ENCODE peak calls at places on chromosomes 3 and 15, in four cellular contexts. W is A549, J is HepG2, X is K562. A is an unnamed sample.

GRCh38 chr15:71111950-71112349 is 3.3 kb upstream of the THSD4 start:
- DNase-seq in W (no peak), J (no peak), X (no peak), A (no peak)

GRCh38 chr3:194661374-194661773 is 10.6 kb downstream of the LSG1 start:
- DNase-seq in W (no peak), J (no peak), X (no peak), A (no peak)

GRCh38 chr15:81327526-81327925 is 3.6 kb upstream of the STARD5 start:
- DNase-seq in W (no peak), J (no peak), X (no peak), A (no peak)

GRCh38 chr15:45641374-45641778 is 6.5 kb downstream of the SQOR start:
- DNase-seq in W (peak), J (peak), X (no peak), A (no peak)

GRCh38 chr3:172040078-172040975 is 949 bp downstream of the FNDC3B start:
- DNase-seq in W (peak), J (peak), X (peak), A (no peak)

GRCh38 chr15:42490246-42490742 is 647 bp downstream of the ZNF106 start:
- DNase-seq in W (no peak), J (no peak), X (no peak), A (no peak)

GRCh38 chr15:51024735-51025453 is 69.8 kb downstream of the TNFAIP8L3 start:
- DNase-seq in W (no peak), J (no peak), X (no peak), A (no peak)

GRCh38 chr3:81395739-81396138 is 365.7 kb downstream of the GBE1 start:
- DNase-seq in W (peak), J (peak), X (peak), A (no peak)

GRCh38 chr3:47614788-47615187 is 36.1 kb upstream of the CSPG5 start:
- DNase-seq in W (no peak), J (no peak), X (no peak), A (no peak)

GRCh38 chr15:82129144-82129692 is 83.4 kb upstream of the MEX3B start:
- DNase-seq in W (no peak), J (no peak), X (no peak), A (no peak)

GRCh38 chr15:91694131-91694828 is 159.2 kb upstream of the SLCO3A1 start:
- DNase-seq in W (no peak), J (no peak), X (no peak), A (no peak)

GRCh38 chr3:98691897-98692296 is 71.2 kb upstream of the ST3GAL6 start:
- DNase-seq in W (no peak), J (no peak), X (no peak), A (no peak)

GRCh38 chr15:57662802-57663201 is 43.7 kb upstream of the POLR2M start:
- DNase-seq in W (no peak), J (no peak), X (no peak), A (no peak)

GRCh38 chr15:84811828-84812227 is 5.3 kb upstream of the ALPK3 start:
- DNase-seq in W (no peak), J (no peak), X (no peak), A (no peak)

GRCh38 chr3:27993061-27993460 is 248.4 kb upstream of the CMC1 start:
- DNase-seq in W (no peak), J (no peak), X (no peak), A (no peak)

GRCh38 chr3:142898346-142899213 is 9.7 kb upstream of the PCOLCE2 start:
- DNase-seq in W (no peak), J (no peak), X (no peak), A (no peak)

GRCh38 chr3:133301194-133301593 is 98.7 kb upstream of the BFSP2 start:
- DNase-seq in W (no peak), J (no peak), X (no peak), A (no peak)

GRCh38 chr3:18338827-18339226 is 86.3 kb downstream of the SATB1 start:
- DNase-seq in W (no peak), J (no peak), X (no peak), A (no peak)

GRCh38 chr3:128942161-128942952 is 51.5 kb downstream of the CFAP92 start:
- DNase-seq in W (no peak), J (peak), X (no peak), A (no peak)

GRCh38 chr15:44096596-44096995 is 98.5 kb downstream of the FRMD5 start:
- DNase-seq in W (no peak), J (peak), X (no peak), A (no peak)

GRCh38 chr15:77966540-77967290 is 110.8 kb downstream of the TBC1D2B start:
- DNase-seq in W (peak), J (peak), X (peak), A (no peak)

GRCh38 chr3:56323986-56324420 is 144.3 kb downstream of the ERC2 start:
- DNase-seq in W (no peak), J (no peak), X (peak), A (no peak)

GRCh38 chr15:25830844-25831443 is 32.2 kb downstream of the ATP10A start:
- DNase-seq in W (peak), J (no peak), X (no peak), A (no peak)

GRCh38 chr15:52682200-52682599 is 3.0 kb upstream of the ATOSA start:
- DNase-seq in W (no peak), J (no peak), X (no peak), A (no peak)
- H3K4me3 ChIP-seq in W (no peak), J (no peak), X (no peak), A (no peak)

GRCh38 chr3:65436580-65436979 is 602.1 kb downstream of the MAGI1 start:
- DNase-seq in W (peak), J (peak), X (peak), A (no peak)
- TF ChIP-seq POLR2AphosphoS2 in W (no peak), J (no peak), X (no peak), A (no peak)

DNA sequence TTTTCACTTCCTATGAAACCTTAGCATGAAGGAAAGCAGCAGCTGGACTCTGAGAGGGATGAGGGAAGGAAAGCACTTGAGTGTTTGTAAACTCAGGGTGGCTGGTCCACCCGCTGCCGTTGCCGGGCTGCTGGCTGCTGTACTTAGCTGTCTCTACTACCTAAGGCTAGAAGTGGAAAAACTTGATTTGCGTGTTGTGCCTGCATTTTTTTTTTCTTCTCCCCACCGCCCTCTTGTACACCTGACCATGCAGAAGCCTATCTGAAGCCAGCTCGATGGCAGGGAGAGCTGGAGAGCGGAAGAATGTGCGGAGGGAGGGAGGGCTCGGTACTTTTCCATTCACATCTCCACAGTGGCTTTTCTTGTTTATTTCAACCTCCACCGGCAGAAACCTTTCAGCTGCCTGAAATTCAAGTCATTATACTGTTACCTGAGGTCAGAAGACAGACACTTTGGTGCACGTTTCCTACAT is 4.8 kb upstream of the BCL6 start:
- DNase-seq in W (peak), J (peak), X (no peak), A (no peak)
- H3K4me3 ChIP-seq in W (peak), J (peak), X (no peak), A (no peak)

GRCh38 chr3:173653781-173654180 is 256.2 kb downstream of the NLGN1 start:
- DNase-seq in W (no peak), J (no peak), X (no peak), A (no peak)
- TF ChIP-seq POLR2AphosphoS2 in W (no peak), J (no peak), X (no peak), A (no peak)

DNA sequence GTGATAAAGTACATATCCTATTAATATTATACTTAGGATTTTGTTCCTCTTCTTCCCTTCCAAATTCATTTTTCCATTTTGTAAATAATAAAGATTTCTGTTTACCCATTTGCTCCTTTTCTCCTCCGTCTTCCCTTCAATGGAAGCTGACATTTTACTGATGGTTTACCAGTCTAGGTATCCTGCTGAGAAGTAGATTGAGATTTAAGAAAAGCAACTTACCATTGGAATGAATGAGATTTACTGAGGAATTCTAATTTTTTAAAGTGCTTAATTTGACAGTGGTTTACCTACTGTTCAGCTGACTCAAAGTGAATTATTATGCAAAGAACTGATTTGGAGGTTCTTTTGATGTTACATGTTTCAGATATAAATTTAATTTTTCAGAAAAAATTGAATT is 2.4 kb downstream of the C15orf61 start:
- DNase-seq in W (no peak), J (no peak), X (no peak), A (no peak)
- H3K4me3 ChIP-seq in W (no peak), J (peak), X (peak), A (peak)

GRCh38 chr3:150107429-150108175 is 136.9 kb upstream of the PFN2 start:
- DNase-seq in W (no peak), J (no peak), X (no peak), A (no peak)
- TF ChIP-seq POLR2AphosphoS2 in W (no peak), J (no peak), X (no peak), A (no peak)

DNA sequence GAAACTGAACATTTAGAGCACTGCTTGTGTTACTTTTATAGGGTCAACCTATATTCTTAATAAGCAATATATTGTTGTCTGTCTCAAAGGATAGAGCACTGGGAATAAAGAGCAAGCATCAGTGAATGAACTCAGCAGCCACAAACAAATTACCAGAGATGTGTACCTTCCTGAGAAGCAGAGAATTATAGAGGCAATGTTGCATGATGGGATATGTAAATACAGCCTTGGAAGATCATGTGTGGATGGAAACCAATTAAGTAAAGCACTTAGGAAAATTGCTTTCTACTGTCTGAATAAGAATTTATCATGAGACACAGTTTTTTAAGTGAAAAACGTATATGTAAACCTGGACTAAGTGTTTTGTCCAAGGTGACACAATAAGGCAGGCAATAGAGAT is 847.9 kb downstream of the TUSC7 start:
- DNase-seq in W (no peak), J (no peak), X (no peak), A (no peak)
- H3K4me3 ChIP-seq in W (no peak), J (no peak), X (no peak), A (no peak)

GRCh38 chr3:115512565-115513410 is 110.5 kb upstream of the GAP43 start:
- DNase-seq in W (peak), J (no peak), X (peak), A (no peak)
- TF ChIP-seq POLR2AphosphoS2 in W (no peak), J (no peak), X (no peak), A (no peak)